ENCODE peak calls at places on chromosomes 1 and 21, in five cellular contexts. Z is mucosa of descending colon; S is pons; F is progenitor cell of endocrine pancreas; H is stimulated activated CD8-positive, alpha-beta memory T cell treated with anti-CD3 and anti-CD28 coated beads, Interleukin-4, amount 100 ng/mL, for 24 hours. R is an unnamed sample.

GRCh38 chr1:22326931-22327330 is 124.7 kb upstream of the ZBTB40 start:
- DNase-seq in Z (no peak), S (no peak), F (no peak), H (no peak), R (no peak)

GRCh38 chr1:169367096-169367685 is 406 bp downstream of the NME7 start:
- DNase-seq in Z (no peak), S (no peak), F (no peak), H (no peak), R (peak)

GRCh38 chr21:37365657-37366487 is 701 bp upstream of the DYRK1A start:
- DNase-seq in Z (peak), S (peak), F (peak), H (peak), R (no peak)

GRCh38 chr1:150159550-150159949 is 9.8 kb downstream of the PLEKHO1 start:
- DNase-seq in Z (no peak), S (no peak), F (no peak), H (no peak), R (no peak)

GRCh38 chr21:37580690-37581089 is 214.1 kb downstream of the DYRK1A start:
- DNase-seq in Z (no peak), S (no peak), F (no peak), H (no peak), R (no peak)

GRCh38 chr1:231861541-231862481 is 235.2 kb downstream of the DISC1 start:
- DNase-seq in Z (no peak), S (no peak), F (no peak), H (no peak), R (no peak)

GRCh38 chr1:240936911-240937668 is 325.1 kb upstream of the GREM2 start:
- DNase-seq in Z (no peak), S (no peak), F (no peak), H (no peak), R (no peak)

GRCh38 chr1:82903626-82904025 is 1095.3 kb downstream of the TTLL7 start:
- DNase-seq in Z (no peak), S (no peak), F (no peak), H (no peak), R (no peak)

GRCh38 chr1:89698020-89698560 is 65.2 kb downstream of the LRRC8C start:
- DNase-seq in Z (no peak), S (no peak), F (no peak), H (no peak), R (no peak)

GRCh38 chr1:162666006-162666645 is 33.9 kb downstream of the DDR2 start:
- DNase-seq in Z (no peak), S (no peak), F (no peak), H (no peak), R (no peak)

GRCh38 chr1:30729906-30730305 is 6.5 kb upstream of the MATN1 start:
- DNase-seq in Z (no peak), S (no peak), F (no peak), H (no peak), R (no peak)

GRCh38 chr1:85198864-85199263 is 2.0 kb downstream of the SYDE2 start:
- DNase-seq in Z (no peak), S (no peak), F (no peak), H (no peak), R (no peak)

GRCh38 chr21:40902299-40902698 is 55.3 kb upstream of the DSCAM start:
- DNase-seq in Z (no peak), S (peak), F (no peak), H (no peak), R (peak)

GRCh38 chr1:38046333-38046883 is at the start of gene POU3F1:
- DNase-seq in Z (no peak), S (no peak), F (no peak), H (no peak), R (peak)

GRCh38 chr1:240018617-240019016 is 73.1 kb upstream of the FMN2 start:
- DNase-seq in Z (no peak), S (no peak), F (no peak), H (no peak), R (no peak)

GRCh38 chr1:243234978-243235657 is 20.0 kb downstream of the CEP170 start:
- DNase-seq in Z (no peak), S (no peak), F (no peak), H (no peak), R (no peak)

GRCh38 chr1:116268211-116268610 is 104.8 kb upstream of the ATP1A1 start:
- DNase-seq in Z (peak), S (peak), F (no peak), H (no peak), R (peak)

GRCh38 chr1:36966242-36966641 is 68.1 kb downstream of the GRIK3 start:
- DNase-seq in Z (peak), S (no peak), F (peak), H (peak), R (no peak)

GRCh38 chr21:44485254-44485793 is 30.0 kb downstream of the LRRC3 start:
- DNase-seq in Z (peak), S (no peak), F (no peak), H (peak), R (no peak)

GRCh38 chr21:38470762-38471161 is 27.5 kb downstream of the ERG start:
- DNase-seq in Z (no peak), S (no peak), F (no peak), H (no peak), R (no peak)

R was measured in NCI-H69.